ENCODE peak calls at places on chromosomes 7 and 10, in six cellular contexts. I, H, M, X, V and Q are unnamed samples.

GRCh38 chr10:86603256-86603655 is 51.1 kb upstream of the OPN4 start:
- DNase-seq in I (peak), H (no peak), M (no peak), X (no peak), V (no peak), Q (no peak)

GRCh38 chr7:2309889-2310331 is 4.3 kb downstream of the SNX8 start:
- DNase-seq in I (peak), H (no peak), M (no peak), X (no peak), V (peak), Q (peak)

GRCh38 chr7:42886129-42886528 is 25.7 kb downstream of the C7orf25 start:
- DNase-seq in I (peak), H (no peak), M (no peak), X (no peak), V (no peak), Q (no peak)

GRCh38 chr10:97179731-97180366 is 5.9 kb downstream of the SLIT1 start:
- DNase-seq in I (peak), H (no peak), M (no peak), X (no peak), V (no peak), Q (no peak)

GRCh38 chr10:102546606-102547310 is 43.0 kb downstream of the SUFU start:
- DNase-seq in I (peak), H (no peak), M (no peak), X (no peak), V (peak), Q (peak)

GRCh38 chr10:120131183-120131582 is 238.7 kb downstream of the SEC23IP start:
- DNase-seq in I (peak), H (no peak), M (peak), X (no peak), V (no peak), Q (no peak)

GRCh38 chr7:30252885-30253795 is 31.3 kb upstream of the ZNRF2 start:
- DNase-seq in I (peak), H (peak), M (peak), X (peak), V (no peak), Q (no peak)

GRCh38 chr7:19113855-19114590 is 3.4 kb downstream of the TWIST1 start:
- DNase-seq in I (peak), H (no peak), M (no peak), X (no peak), V (peak), Q (no peak)

GRCh38 chr10:116521424-116522305 is 24.1 kb upstream of the PNLIP start:
- DNase-seq in I (peak), H (no peak), M (peak), X (peak), V (peak), Q (peak)

GRCh38 chr10:62027841-62028501 is 126.5 kb downstream of the ARID5B start:
- DNase-seq in I (peak), H (no peak), M (no peak), X (no peak), V (peak), Q (no peak)
- H3K4me3 ChIP-seq in I (no peak), H (no peak), M (no peak), X (no peak), V (no peak), Q (no peak)

GRCh38 chr10:70139151-70139996 is 6.7 kb upstream of the AIFM2 start:
- DNase-seq in I (no peak), H (no peak), M (no peak), X (no peak), V (no peak), Q (no peak)
- TF ChIP-seq CTCF in I (no peak), H (no peak), M (no peak), X (no peak), V (no peak), Q (no peak)

GRCh38 chr7:157158400-157158799 is 19.7 kb downstream of the UBE3C start:
- DNase-seq in I (no peak), H (no peak), M (no peak), X (no peak), V (no peak), Q (no peak)
- H3K27ac ChIP-seq in I (peak), H (peak), M (no peak), X (peak), V (no peak), Q (no peak)

GRCh38 chr7:15906436-15906835 is 220.0 kb upstream of the MEOX2 start:
- DNase-seq in I (no peak), H (no peak), M (no peak), X (no peak), V (no peak), Q (no peak)
- H3K4me3 ChIP-seq in I (no peak), H (no peak), M (no peak), X (no peak), V (no peak), Q (no peak)

DNA sequence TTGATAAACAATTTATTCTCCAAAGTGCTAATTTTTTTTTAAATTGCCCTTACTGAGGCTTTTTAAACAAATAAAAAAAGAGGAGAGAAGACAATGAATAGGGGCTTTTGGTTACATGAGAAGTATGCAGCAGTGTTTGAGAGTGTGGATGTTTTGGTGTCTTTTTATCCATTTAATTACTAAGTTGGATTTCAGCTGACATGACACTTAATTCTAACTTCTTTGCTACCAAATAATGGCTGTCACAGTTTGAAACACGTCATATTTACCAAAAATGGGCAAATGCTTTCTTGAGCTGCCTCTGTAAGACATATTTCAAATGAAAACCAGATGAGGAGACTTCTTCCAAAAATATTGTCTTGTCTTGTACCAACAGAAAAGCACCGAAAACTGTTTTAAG is 4.0 kb downstream of the ABCB4 start:
- DNase-seq in I (no peak), H (no peak), M (no peak), X (no peak), V (no peak), Q (no peak)
- TF ChIP-seq CTCF in I (no peak), H (no peak), M (no peak), X (no peak), V (no peak), Q (no peak)

DNA sequence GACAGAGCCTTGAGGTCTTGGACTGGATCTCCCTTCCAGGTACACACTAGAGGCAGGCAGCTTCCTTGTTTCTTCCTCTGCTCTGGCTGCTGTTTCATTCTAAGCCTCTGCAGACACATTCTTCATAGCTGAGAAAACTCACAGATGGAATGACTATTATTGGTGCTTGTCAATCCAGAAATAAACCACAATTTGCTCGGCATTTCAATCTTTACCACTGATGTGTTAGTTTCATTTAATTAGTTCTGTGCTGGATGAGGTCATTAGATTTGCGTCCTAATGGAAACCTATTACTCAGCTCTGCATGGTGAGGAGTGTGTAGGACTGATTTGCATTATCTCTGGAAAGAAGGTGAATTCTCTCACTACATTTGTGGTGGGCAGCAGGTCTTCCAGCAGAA is 392.5 kb downstream of the NRG3 start:
- DNase-seq in I (no peak), H (no peak), M (no peak), X (no peak), V (no peak), Q (no peak)
- H3K27ac ChIP-seq in I (no peak), H (no peak), M (no peak), X (no peak), V (no peak), Q (no peak)